ENCODE peak calls at places on chromosomes 5 and 9, in nine cellular contexts. H is upper lobe of right lung, R is AG09319, L is NCI-H774, J is lower lobe of right lung, Q is substantia nigra, T is AG20443, B is WERI-Rb-1, U is lung. P is an unnamed sample.
A peak's percentile ranks its signal among the peaks of the same experiment; 100 is the strongest.

GRCh38 chr5:111655169-111655924 is 101.6 kb downstream of the NREP start:
- DNase-seq in L (no peak), R (no peak), B (no peak), U (no peak), J (no peak), T (peak; percentile 67), H (no peak), Q (no peak), P (no peak)

GRCh38 chr5:78647838-78648358 is 674 bp downstream of the LHFPL2 start:
- DNase-seq in U (peak; percentile 49), H (peak; percentile 83), B (peak; percentile 53), J (peak; percentile 65), L (no peak), T (peak; percentile 64), R (no peak), Q (peak; percentile 38), P (no peak)

GRCh38 chr5:178625679-178626483 is 969 bp downstream of the CLK4 start:
- DNase-seq in T (peak; percentile 29), J (no peak), H (no peak), Q (peak; percentile 36), B (peak; percentile 5), L (no peak), U (no peak), R (no peak), P (peak; percentile 53)

GRCh38 chr5:59003641-59004040 is 420.8 kb downstream of the RAB3C start:
- DNase-seq in L (no peak), Q (no peak), U (no peak), B (peak; percentile 31), J (no peak), T (no peak), H (no peak), R (no peak), P (no peak)

GRCh38 chr9:135035781-135036760 is 51.4 kb upstream of the OLFM1 start:
- DNase-seq in J (no peak), Q (no peak), R (no peak), T (no peak), H (peak; percentile 29), B (no peak), U (no peak), L (no peak), P (peak; percentile 19)

GRCh38 chr5:96884995-96885394 is 8.7 kb downstream of the ERAP2 start:
- DNase-seq in L (no peak), R (no peak), B (no peak), Q (no peak), U (no peak), T (no peak), J (no peak), H (no peak), P (no peak)

GRCh38 chr5:155794801-155795200 is 532.2 kb upstream of the SGCD start:
- DNase-seq in L (no peak), T (no peak), H (no peak), R (no peak), B (no peak), J (no peak), U (no peak), Q (no peak), P (no peak)

GRCh38 chr5:179256229-179257189 is 88.8 kb downstream of the ADAMTS2 start:
- DNase-seq in T (peak; percentile 40), L (no peak), B (no peak), H (peak; percentile 56), U (no peak), J (no peak), R (no peak), Q (no peak), P (no peak)

GRCh38 chr5:15995206-15996052 is 184.2 kb downstream of the MARCHF11 start:
- DNase-seq in B (peak; percentile 33), H (no peak), R (no peak), U (no peak), Q (no peak), L (peak; percentile 33), T (peak; percentile 48), J (no peak), P (peak; percentile 86)

GRCh38 chr5:74034738-74035137 is 408.7 kb downstream of the ARHGEF28 start:
- DNase-seq in R (no peak), B (no peak), U (no peak), J (no peak), H (no peak), T (peak; percentile 63), L (no peak), Q (no peak), P (no peak)

GRCh38 chr5:959581-960531 is 48.7 kb upstream of the NKD2 start:
- DNase-seq in H (peak; percentile 64), J (no peak), L (no peak), B (no peak), U (no peak), T (no peak), Q (no peak), R (no peak), P (no peak)

GRCh38 chr9:36787709-36788108 is 215.0 kb downstream of the MELK start:
- DNase-seq in B (no peak), T (no peak), J (no peak), R (no peak), L (no peak), U (no peak), H (no peak), Q (no peak), P (no peak)

GRCh38 chr9:125570246-125570645 is 136.8 kb downstream of the MAPKAP1 start:
- DNase-seq in U (no peak), B (no peak), Q (no peak), J (no peak), T (no peak), R (no peak), H (no peak), L (no peak), P (no peak)

GRCh38 chr5:180041501-180042274 is 29.9 kb downstream of the RNF130 start:
- DNase-seq in L (no peak), T (no peak), B (no peak), U (no peak), R (no peak), H (no peak), J (no peak), Q (no peak), P (no peak)

GRCh38 chr9:14400658-14400995 is 86.7 kb upstream of the NFIB start:
- DNase-seq in Q (peak; percentile 55), T (peak; percentile 77), J (no peak), B (peak; percentile 15), R (peak; percentile 52), L (peak; percentile 73), U (peak; percentile 52), H (no peak), P (peak; percentile 20)

GRCh38 chr5:169037478-169037877 is 263.5 kb downstream of the SLIT3 start:
- DNase-seq in J (no peak), U (no peak), L (no peak), T (no peak), B (no peak), H (no peak), R (no peak), Q (no peak), P (peak; percentile 41)

GRCh38 chr9:116589392-116590354 is 97.4 kb upstream of the TRIM32 start:
- DNase-seq in Q (no peak), U (no peak), J (no peak), B (peak; percentile 63), R (no peak), L (no peak), H (no peak), T (peak; percentile 62), P (peak; percentile 31)

GRCh38 chr5:68475476-68475875 is 259.9 kb downstream of the PIK3R1 start:
- DNase-seq in T (no peak), J (no peak), U (no peak), R (no peak), L (no peak), B (no peak), Q (no peak), H (no peak), P (no peak)

GRCh38 chr5:72408602-72409001 is 88.4 kb downstream of the PTCD2 start:
- DNase-seq in Q (no peak), L (no peak), T (no peak), R (no peak), U (no peak), J (no peak), H (no peak), B (no peak), P (no peak)

GRCh38 chr5:76351577-76351976 is 51.5 kb upstream of the IQGAP2 start:
- DNase-seq in T (no peak), B (no peak), R (no peak), J (no peak), Q (no peak), H (no peak), L (no peak), U (no peak), P (no peak)

P was measured in NCI-H524.